ENCODE peak calls at places on chromosomes 4 and X, in five cellular contexts. G is astrocyte of the cerebellum, X is HepG2, K is lower leg skin, Y is body of pancreas. R is an unnamed sample.

GRCh38 chr4:8277356-8278008 is 7.9 kb downstream of the HTRA3 start:
- DNase-seq in G (no peak), X (no peak), K (no peak), Y (no peak), R (no peak)

GRCh38 chr4:86044593-86044985 is 315.3 kb downstream of the MAPK10 start:
- DNase-seq in G (no peak), X (no peak), K (no peak), Y (no peak), R (no peak)

GRCh38 chrX:129749069-129749468 is 10.3 kb downstream of the XPNPEP2 start:
- DNase-seq in G (no peak), X (no peak), K (no peak), Y (no peak), R (no peak)

GRCh38 chrX:10240918-10241317 is 84.1 kb downstream of the CLCN4 start:
- DNase-seq in G (peak), X (no peak), K (peak), Y (no peak), R (peak)

GRCh38 chr4:147570616-147571015 is 46.6 kb upstream of the TMEM184C start:
- DNase-seq in G (peak), X (no peak), K (no peak), Y (no peak), R (no peak)

GRCh38 chrX:132483523-132483922 is 5.3 kb downstream of the MBNL3 start:
- DNase-seq in G (no peak), X (peak), K (no peak), Y (no peak), R (no peak)

GRCh38 chr4:53591372-53591892 is at the start of gene LNX1:
- DNase-seq in G (no peak), X (no peak), K (peak), Y (peak), R (no peak)

GRCh38 chr4:94390804-94391410 is 48.3 kb upstream of the HPGDS start:
- DNase-seq in G (no peak), X (peak), K (no peak), Y (no peak), R (no peak)

GRCh38 chrX:155028749-155029360 is 2.2 kb downstream of the FUNDC2 start:
- DNase-seq in G (peak), X (no peak), K (no peak), Y (no peak), R (no peak)

GRCh38 chr4:16250665-16251365 is 24.5 kb upstream of the TAPT1 start:
- DNase-seq in G (no peak), X (peak), K (no peak), Y (no peak), R (no peak)

GRCh38 chrX:153922932-153923857 is 2.9 kb downstream of the ARHGAP4 start:
- DNase-seq in G (no peak), X (no peak), K (no peak), Y (peak), R (no peak)

GRCh38 chrX:46791927-46792825 is 33.3 kb upstream of the SLC9A7 start:
- DNase-seq in G (peak), X (peak), K (peak), Y (peak), R (peak)

GRCh38 chr4:189001971-189002450 is 862.8 kb downstream of the TRIML1 start:
- DNase-seq in G (no peak), X (no peak), K (no peak), Y (no peak), R (no peak)

GRCh38 chr4:75243570-75243969 is 270.6 kb downstream of the RCHY1 start:
- DNase-seq in G (no peak), X (no peak), K (no peak), Y (no peak), R (no peak)

GRCh38 chr4:44661940-44662622 is 10.7 kb upstream of the YIPF7 start:
- DNase-seq in G (no peak), X (peak), K (no peak), Y (no peak), R (no peak)

DNA sequence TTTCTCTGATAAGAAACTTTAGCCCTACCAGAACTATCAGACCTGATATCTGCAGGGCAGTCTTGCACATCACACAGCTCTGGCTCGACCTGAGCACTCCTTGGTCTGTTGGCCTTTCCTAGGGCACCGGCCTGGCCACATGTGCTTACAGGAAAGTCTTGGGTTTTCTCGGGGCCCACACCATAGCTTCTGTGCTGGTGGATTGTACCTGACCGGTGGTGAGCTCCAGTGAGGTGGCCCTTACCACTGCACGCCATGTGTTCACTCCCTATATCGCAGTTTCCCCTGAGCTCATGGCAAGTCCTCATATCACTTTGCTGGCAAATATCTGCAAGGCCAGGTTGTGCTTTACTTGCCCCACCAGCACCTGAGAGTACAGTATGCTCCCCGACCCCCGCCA is 2637.4 kb downstream of the ARAP2 start:
- DNase-seq in G (no peak), X (no peak), K (no peak), Y (no peak), R (no peak)
- H3K4me3 ChIP-seq in G (no peak), X (no peak), K (no peak), Y (no peak), R (no peak)

GRCh38 chr4:104896623-104897296 is 249.9 kb upstream of the TET2 start:
- DNase-seq in G (no peak), X (no peak), K (no peak), Y (no peak), R (no peak)

GRCh38 chr4:104905546-104905945 is 241.1 kb upstream of the TET2 start:
- DNase-seq in G (no peak), X (no peak), K (no peak), Y (no peak), R (no peak)

GRCh38 chr4:104899863-104900262 is 246.8 kb upstream of the TET2 start:
- DNase-seq in G (no peak), X (no peak), K (no peak), Y (no peak), R (no peak)

GRCh38 chr4:104897297-104897645 is 249.4 kb upstream of the TET2 start:
- DNase-seq in G (peak), X (no peak), K (no peak), Y (no peak), R (no peak)

GRCh38 chr4:104901438-104901837 is 245.2 kb upstream of the TET2 start:
- DNase-seq in G (peak), X (no peak), K (no peak), Y (no peak), R (no peak)
- H3K4me3 ChIP-seq in G (no peak), X (no peak), K (no peak), Y (no peak), R (no peak)

DNA sequence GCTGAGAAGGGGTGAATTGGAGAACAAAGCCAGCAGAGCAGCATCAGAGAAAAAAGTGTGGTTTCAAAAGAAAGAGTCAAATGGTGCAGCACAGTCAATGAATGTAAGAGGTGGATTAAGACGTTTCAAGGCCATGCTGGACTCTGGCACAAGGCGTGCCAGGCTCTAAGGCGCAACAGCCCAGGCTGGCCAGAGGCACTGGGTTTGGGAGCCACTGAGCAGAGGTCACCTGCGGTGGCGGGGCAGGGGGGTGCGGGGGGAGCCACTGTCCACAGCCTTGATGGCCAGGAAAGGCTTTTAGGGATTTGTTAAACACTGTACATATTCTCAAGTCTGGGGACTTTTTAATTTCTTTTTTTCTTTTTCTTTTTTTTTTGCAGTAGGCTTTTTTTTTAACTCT is 222.5 kb upstream of the FAT1 start:
- DNase-seq in G (no peak), X (no peak), K (no peak), Y (peak), R (no peak)
- H3K4me3 ChIP-seq in G (no peak), X (no peak), K (no peak), Y (no peak), R (no peak)

DNA sequence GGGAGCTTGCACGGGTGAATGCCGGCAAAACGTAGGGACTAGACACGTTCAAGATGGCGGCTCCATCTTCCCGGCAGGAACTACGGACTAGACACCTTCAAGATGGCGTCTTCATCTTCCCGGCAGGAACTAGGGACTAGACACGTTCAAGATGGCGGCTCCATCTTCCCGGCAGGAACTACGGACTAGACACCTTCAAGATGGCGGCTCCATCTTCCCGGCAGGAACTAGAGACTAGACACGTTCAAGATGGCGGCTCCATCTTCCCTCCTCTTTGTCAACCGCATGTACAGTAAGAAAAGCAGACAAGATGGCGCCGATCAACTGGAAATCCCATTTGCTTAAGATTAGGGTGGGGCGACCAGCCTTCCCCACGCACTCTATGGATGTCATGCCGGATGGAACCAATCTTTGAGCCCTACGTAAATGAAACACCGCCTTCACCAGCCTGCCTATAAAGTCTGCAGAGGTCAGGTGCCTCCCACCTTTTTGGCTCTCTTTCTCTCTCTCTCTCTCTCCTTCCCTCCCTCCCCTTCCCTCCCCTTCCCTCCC is 222.4 kb downstream of the CRLF2 start:
- DNase-seq in G (peak), X (no peak), K (peak), Y (peak), R (peak)
- H3K4me3 ChIP-seq in G (peak), X (no peak), K (no peak), Y (no peak), R (peak)

DNA sequence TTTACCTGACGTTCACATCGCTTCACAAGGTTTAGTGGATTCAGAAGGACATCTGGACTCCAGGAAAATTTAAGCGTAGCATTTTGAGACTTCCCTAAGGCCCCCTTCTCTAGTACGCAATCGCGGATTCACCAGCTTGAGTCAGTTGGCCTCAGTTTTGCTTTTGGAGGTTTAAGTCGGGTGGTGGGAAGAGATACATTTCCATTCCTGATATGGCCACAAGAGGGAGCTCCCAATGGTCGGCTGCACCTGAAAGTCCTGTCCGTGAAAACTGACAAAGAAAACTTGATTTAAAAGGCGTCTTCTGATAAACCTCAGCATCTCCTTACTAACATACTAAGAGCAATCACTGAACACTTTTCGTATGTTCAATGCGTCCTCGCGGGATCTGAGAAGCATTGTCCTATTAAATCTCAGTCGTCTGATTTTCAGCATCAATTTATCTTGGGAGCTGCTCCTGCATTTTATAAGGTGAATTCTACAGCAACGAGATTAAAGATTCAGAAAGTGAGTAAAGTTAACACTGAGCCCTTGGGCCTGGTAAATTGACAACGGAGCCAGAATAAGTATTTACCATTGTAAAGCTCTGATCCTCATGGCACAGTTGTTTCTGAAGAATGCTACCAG is 50.6 kb downstream of the LGI2 start:
- DNase-seq in G (peak), X (peak), K (peak), Y (peak), R (peak)
- H3K4me3 ChIP-seq in G (no peak), X (no peak), K (no peak), Y (no peak), R (no peak)

GRCh38 chr4:112889619-112890294 is 159.7 kb upstream of the ANK2 start:
- DNase-seq in G (no peak), X (no peak), K (no peak), Y (no peak), R (no peak)
- H3K4me3 ChIP-seq in G (no peak), X (no peak), K (no peak), Y (no peak), R (peak)

GRCh38 chr4:150582881-150583286 is 933 bp downstream of the MAB21L2 start:
- DNase-seq in G (no peak), X (no peak), K (no peak), Y (no peak), R (no peak)
- H3K4me3 ChIP-seq in G (peak), X (no peak), K (no peak), Y (no peak), R (peak)

R was measured in HFF-Myc.